ENCODE peak calls at places on chromosomes 6 and 20, in six cellular contexts. J is GM03348, D is AG09309, K is testis, Y is AG04450, R is nephron progenitor cell. O is an unnamed sample.

GRCh38 chr6:170165501-170166117 is 125.3 kb downstream of the DLL1 start:
- DNase-seq in J (no peak), D (no peak), K (no peak), Y (no peak), R (no peak), O (no peak)

GRCh38 chr6:17928514-17929430 is 58.7 kb downstream of the KIF13A start:
- DNase-seq in J (peak), D (no peak), K (no peak), Y (no peak), R (no peak), O (no peak)

GRCh38 chr6:111789593-111789992 is 83.7 kb downstream of the FYN start:
- DNase-seq in J (peak), D (no peak), K (peak), Y (no peak), R (no peak), O (no peak)

GRCh38 chr6:143451531-143451930 is 926 bp downstream of the PEX3 start:
- DNase-seq in J (peak), D (no peak), K (no peak), Y (no peak), R (no peak), O (no peak)

GRCh38 chr6:131001113-131001776 is 61.8 kb downstream of the EPB41L2 start:
- DNase-seq in J (peak), D (no peak), K (no peak), Y (no peak), R (no peak), O (no peak)

GRCh38 chr6:108557494-108558371 is 3.0 kb upstream of the FOXO3 start:
- DNase-seq in J (peak), D (no peak), K (peak), Y (no peak), R (peak), O (peak)

GRCh38 chr20:6711950-6712634 is 55.4 kb upstream of the BMP2 start:
- DNase-seq in J (no peak), D (no peak), K (no peak), Y (no peak), R (no peak), O (no peak)

GRCh38 chr20:22575087-22575721 is 9.2 kb downstream of the FOXA2 start:
- DNase-seq in J (no peak), D (no peak), K (no peak), Y (no peak), R (no peak), O (no peak)

GRCh38 chr6:219641-220198 is 72.6 kb upstream of the DUSP22 start:
- DNase-seq in J (peak), D (no peak), K (peak), Y (no peak), R (peak), O (no peak)

GRCh38 chr6:50807035-50807434 is 11.6 kb upstream of the TFAP2B start:
- DNase-seq in J (no peak), D (no peak), K (no peak), Y (no peak), R (no peak), O (no peak)

GRCh38 chr20:22430154-22430745 is 154.1 kb downstream of the FOXA2 start:
- DNase-seq in J (no peak), D (no peak), K (no peak), Y (no peak), R (peak), O (no peak)